ENCODE peak calls at places on chromosomes 1 and 21, in four cellular contexts. L is NCI-H1105, N is amniotic stem cell, U is NCI-H2081. P is an unnamed sample.
A peak's percentile ranks its signal among the peaks of the same experiment; 100 is the strongest.

GRCh38 chr1:27873671-27874384 is 1.5 kb downstream of the THEMIS2 start:
- DNase-seq in N (no peak), L (no peak), U (no peak), P (no peak)

GRCh38 chr1:184806296-184806721 is 51.7 kb upstream of the EDEM3 start:
- DNase-seq in L (no peak), N (no peak), U (no peak), P (no peak)

GRCh38 chr1:31523012-31523411 is 53.3 kb upstream of the TINAGL1 start:
- DNase-seq in L (no peak), U (no peak), N (no peak), P (no peak)

GRCh38 chr1:176416777-176417176 is 46.2 kb upstream of the PAPPA2 start:
- DNase-seq in U (no peak), L (no peak), N (no peak), P (no peak)

GRCh38 chr1:27436204-27437159 is 44.1 kb downstream of the GPR3 start:
- DNase-seq in U (no peak), L (no peak), N (peak; percentile 3), P (peak; percentile 71)

GRCh38 chr21:31781737-31782136 is 49.8 kb upstream of the SCAF4 start:
- DNase-seq in U (no peak), N (no peak), L (peak; percentile 37), P (peak; percentile 44)

GRCh38 chr1:31584869-31585735 is 8.8 kb downstream of the TINAGL1 start:
- DNase-seq in U (no peak), N (no peak), L (no peak), P (no peak)

GRCh38 chr1:153550827-153551512 is 1.9 kb upstream of the S100A3 start:
- DNase-seq in U (no peak), L (no peak), N (no peak), P (no peak)

GRCh38 chr1:214525535-214526019 is 25.8 kb downstream of the PTPN14 start:
- DNase-seq in N (no peak), U (no peak), L (no peak), P (no peak)

GRCh38 chr1:16922885-16923431 is 1.2 kb downstream of the CROCC start:
- DNase-seq in U (no peak), L (no peak), N (no peak), P (no peak)

GRCh38 chr1:5947978-5948680 is 44.1 kb downstream of the NPHP4 start:
- DNase-seq in U (no peak), L (no peak), N (no peak), P (no peak)

GRCh38 chr1:206691604-206692003 is 6.9 kb downstream of the MAPKAPK2 start:
- DNase-seq in U (no peak), N (no peak), L (no peak), P (no peak)

GRCh38 chr1:8015809-8016165 is 10.3 kb downstream of the ERRFI1 start:
- DNase-seq in L (no peak), U (no peak), N (no peak), P (no peak)

GRCh38 chr1:178294654-178295053 is 200.8 kb downstream of the RASAL2 start:
- DNase-seq in U (no peak), N (no peak), L (no peak), P (no peak)

GRCh38 chr1:16296643-16297042 is 55.6 kb downstream of the FBXO42 start:
- DNase-seq in N (no peak), L (no peak), U (no peak), P (no peak)

GRCh38 chr1:18599096-18599495 is 31.6 kb upstream of the PAX7 start:
- DNase-seq in U (no peak), N (no peak), L (no peak), P (no peak)

GRCh38 chr1:232435746-232436145 is 194.2 kb downstream of the SIPA1L2 start:
- DNase-seq in L (no peak), N (peak; percentile 10), U (no peak), P (no peak)

GRCh38 chr1:40630488-40631223 is 34.8 kb downstream of the RIMS3 start:
- DNase-seq in L (no peak), U (peak; percentile 27), N (no peak), P (peak; percentile 45)

GRCh38 chr1:15260418-15261154 is 13.6 kb downstream of the FHAD1 start:
- DNase-seq in U (no peak), N (no peak), L (no peak), P (no peak)

GRCh38 chr1:206500046-206500445 is 7.3 kb upstream of the RASSF5 start:
- DNase-seq in L (no peak), U (no peak), N (no peak), P (no peak)

GRCh38 chr1:197731449-197731848 is 43.8 kb downstream of the DENND1B start:
- DNase-seq in N (no peak), L (no peak), U (no peak), P (no peak)

GRCh38 chr1:223304931-223305330 is 59.0 kb downstream of the SUSD4 start:
- DNase-seq in U (no peak), L (no peak), N (no peak), P (no peak)

GRCh38 chr1:81437213-81437612 is 363.5 kb upstream of the ADGRL2 start:
- DNase-seq in N (no peak), L (peak; percentile 14), U (no peak), P (no peak)

GRCh38 chr1:93659805-93660479 is 21.7 kb downstream of the BCAR3 start:
- DNase-seq in U (no peak), N (no peak), L (no peak), P (peak; percentile 55)

GRCh38 chr21:27571706-27572105 is 604.8 kb upstream of the ADAMTS5 start:
- DNase-seq in U (no peak), N (no peak), L (no peak), P (no peak)

GRCh38 chr1:93219443-93219842 is 38.9 kb downstream of the CCDC18 start:
- DNase-seq in U (no peak), N (no peak), L (no peak), P (no peak)

GRCh38 chr1:188325211-188325610 is 1496.5 kb downstream of the PLA2G4A start:
- DNase-seq in N (no peak), L (no peak), U (no peak), P (no peak)

GRCh38 chr1:217137210-217137871 is 414.1 kb upstream of the ESRRG start:
- DNase-seq in U (no peak), N (no peak), L (no peak), P (peak; percentile 6)

GRCh38 chr1:12518956-12519707 is 98.9 kb downstream of the DHRS3 start:
- DNase-seq in L (no peak), N (no peak), U (no peak), P (peak; percentile 64)

GRCh38 chr21:46122241-46122671 is 24.3 kb downstream of the COL6A2 start:
- DNase-seq in N (no peak), L (no peak), U (no peak), P (peak; percentile 88)

GRCh38 chr1:81664341-81664740 is 136.4 kb upstream of the ADGRL2 start:
- DNase-seq in N (peak; percentile 18), U (no peak), L (no peak), P (peak; percentile 61)

GRCh38 chr1:180842052-180842451 is 70.6 kb upstream of the KIAA1614 start:
- DNase-seq in N (peak; percentile 84), U (no peak), L (no peak), P (peak; percentile 60)

GRCh38 chr1:53417003-53417402 is 42.2 kb upstream of the DMRTB1 start:
- DNase-seq in N (no peak), U (no peak), L (no peak), P (no peak)

P was measured in GM03348.